ENCODE peak calls at places on chromosomes 12 and 14, in nine cellular contexts. T is HT1080; H is hippocampal formation; W is activated CD4-positive, alpha-beta T cell treated with anti-CD3 and anti-CD28 coated beads, Interleukin-2, amount 50 U/mL, for 1 hour; G is stimulated activated CD4-positive, alpha-beta T cell treated with anti-CD3 and anti-CD28 coated beads, Interleukin-15, amount 100 ng/mL, for 24 hours; O is NCI-H1417; L is mucosa of descending colon; N is astrocyte; J is epithelial cell of proximal tubule. F is an unnamed sample.

GRCh38 chr12:26177303-26177702 is 18.1 kb upstream of the SSPN start:
- DNase-seq in J (no peak), L (peak), H (no peak), W (no peak), T (peak), G (no peak), O (no peak), N (no peak), F (no peak)

GRCh38 chr14:100504372-100505078 is 82.7 kb downstream of the BEGAIN start:
- DNase-seq in T (peak), H (no peak), O (no peak), G (no peak), N (peak), W (no peak), L (no peak), J (no peak), F (no peak)

GRCh38 chr12:851913-852312 is 97.6 kb downstream of the RAD52 start:
- DNase-seq in H (no peak), W (no peak), N (peak), L (no peak), O (no peak), T (peak), J (no peak), G (no peak), F (no peak)

GRCh38 chr12:122067966-122068365 is 10.6 kb upstream of the MLXIP start:
- DNase-seq in T (no peak), W (no peak), J (no peak), H (no peak), L (peak), O (no peak), N (peak), G (peak), F (peak)

GRCh38 chr12:79296871-79297270 is 393.9 kb downstream of the PAWR start:
- DNase-seq in L (no peak), O (no peak), T (no peak), N (no peak), W (no peak), H (no peak), G (no peak), J (no peak), F (no peak)

GRCh38 chr14:74240794-74241610 is 1.8 kb downstream of the VSX2 start:
- DNase-seq in G (peak), O (no peak), N (no peak), T (no peak), L (no peak), W (no peak), J (no peak), H (no peak), F (no peak)

GRCh38 chr12:10235761-10236631 is 23.3 kb downstream of the GABARAPL1 start:
- DNase-seq in T (no peak), J (no peak), H (no peak), G (peak), N (no peak), W (peak), O (peak), L (peak), F (peak)

GRCh38 chr14:27390130-27390529 is 792.3 kb upstream of the NOVA1 start:
- DNase-seq in J (no peak), W (no peak), O (no peak), L (no peak), G (no peak), N (peak), H (no peak), T (no peak), F (no peak)

GRCh38 chr12:52598966-52599365 is 2.3 kb downstream of the KRT72 start:
- DNase-seq in L (no peak), O (no peak), H (no peak), T (no peak), J (no peak), G (no peak), W (no peak), N (no peak), F (no peak)

GRCh38 chr14:97788364-97788763 is 991.2 kb downstream of the VRK1 start:
- DNase-seq in N (no peak), T (no peak), W (no peak), O (no peak), H (no peak), G (no peak), L (no peak), J (no peak), F (no peak)

GRCh38 chr12:24111591-24111990 is 162.1 kb upstream of the SOX5 start:
- DNase-seq in T (no peak), N (peak), O (no peak), H (no peak), J (no peak), L (no peak), G (no peak), W (no peak), F (no peak)

GRCh38 chr14:91980157-91980556 is 32.7 kb upstream of the FBLN5 start:
- DNase-seq in J (peak), T (peak), G (no peak), H (no peak), O (no peak), W (no peak), L (no peak), N (peak), F (no peak)

GRCh38 chr12:68310370-68310769 is 21.8 kb downstream of the MDM1 start:
- DNase-seq in L (no peak), W (no peak), G (no peak), J (no peak), T (peak), H (no peak), O (no peak), N (peak), F (no peak)

GRCh38 chr14:104135121-104135903 is 3.1 kb upstream of the KIF26A start:
- DNase-seq in J (no peak), H (no peak), O (no peak), G (peak), T (no peak), L (no peak), W (no peak), N (no peak), F (no peak)

GRCh38 chr14:33809456-33809855 is 141.4 kb downstream of the EGLN3 start:
- DNase-seq in L (no peak), W (no peak), T (no peak), G (no peak), H (no peak), J (no peak), N (no peak), O (peak), F (no peak)

GRCh38 chr12:88562151-88562550 is 18.1 kb downstream of the KITLG start:
- DNase-seq in J (no peak), T (no peak), N (no peak), O (no peak), H (no peak), G (no peak), W (no peak), L (peak), F (no peak)

GRCh38 chr12:2378835-2379330 is 326.1 kb downstream of the CACNA1C start:
- DNase-seq in G (no peak), O (no peak), H (no peak), N (no peak), L (no peak), J (no peak), W (no peak), T (no peak), F (no peak)

GRCh38 chr14:61569783-61570182 is 125.5 kb upstream of the HIF1A start:
- DNase-seq in W (peak), O (no peak), L (no peak), T (peak), G (peak), H (no peak), N (peak), J (no peak), F (no peak)